ENCODE peak calls at places on chromosomes 6 and 20, in five cellular contexts. W is AG09319, I is HFFc6, F is heart left ventricle, X is ascending aorta. B is an unnamed sample.

GRCh38 chr6:12718025-12718424 is 1.5 kb downstream of the PHACTR1 start:
- DNase-seq in F (no peak), I (peak; percentile 5), X (no peak), W (no peak), B (no peak)

GRCh38 chr6:146719387-146719786 is 120.6 kb downstream of the ADGB start:
- DNase-seq in X (no peak), I (no peak), W (no peak), F (no peak), B (no peak)

GRCh38 chr6:21970560-21970959 is 326.3 kb downstream of the PRL start:
- DNase-seq in I (no peak), X (no peak), F (no peak), W (no peak), B (no peak)

GRCh38 chr6:168217880-168218537 is 101.6 kb downstream of the DACT2 start:
- DNase-seq in W (no peak), X (no peak), F (no peak), I (no peak), B (no peak)

GRCh38 chr6:6856538-6857523 is 250.9 kb upstream of the RREB1 start:
- DNase-seq in X (peak; percentile 28), I (no peak), W (no peak), F (peak; percentile 83), B (peak; percentile 59)

GRCh38 chr6:16286151-16286522 is 47.8 kb downstream of the GMPR start:
- DNase-seq in F (no peak), W (no peak), I (no peak), X (no peak), B (no peak)

GRCh38 chr6:36028887-36029324 is 1.3 kb downstream of the MAPK14 start:
- DNase-seq in W (no peak), X (peak; percentile 42), I (peak; percentile 66), F (peak; percentile 78), B (no peak)

GRCh38 chr6:27188206-27188884 is 59.2 kb upstream of the PRSS16 start:
- DNase-seq in I (peak; percentile 81), X (peak; percentile 19), W (peak; percentile 43), F (peak; percentile 37), B (no peak)

GRCh38 chr20:46899619-46900018 is 5.0 kb downstream of the EYA2 start:
- DNase-seq in I (no peak), X (no peak), F (peak; percentile 44), W (no peak), B (no peak)

GRCh38 chr6:21595951-21596378 is 2.4 kb downstream of the SOX4 start:
- DNase-seq in I (no peak), F (peak; percentile 37), W (no peak), X (no peak), B (no peak)

GRCh38 chr6:29887330-29887818 is 55.0 kb upstream of the HLA-A start:
- DNase-seq in W (no peak), X (no peak), F (peak; percentile 51), I (peak; percentile 8), B (no peak)

GRCh38 chr6:12182676-12183075 is 107.5 kb upstream of the EDN1 start:
- DNase-seq in X (no peak), I (peak; percentile 27), W (no peak), F (no peak), B (no peak)

GRCh38 chr20:50967621-50968020 is 9.0 kb downstream of the MOCS3 start:
- DNase-seq in X (no peak), F (no peak), W (no peak), I (no peak), B (no peak)

GRCh38 chr6:25893778-25894177 is 19.7 kb upstream of the SLC17A3 start:
- DNase-seq in F (no peak), W (no peak), X (no peak), I (no peak), B (no peak)

GRCh38 chr6:165961236-165961751 is 206.4 kb downstream of the TBXT start:
- DNase-seq in F (no peak), W (no peak), X (no peak), I (no peak), B (no peak)

GRCh38 chr6:139522471-139523220 is 148.2 kb upstream of the CITED2 start:
- DNase-seq in W (no peak), I (no peak), X (no peak), F (no peak), B (no peak)

GRCh38 chr6:89080281-89081128 is at the start of gene PNRC1:
- DNase-seq in X (peak; percentile 100), I (peak; percentile 99), W (peak; percentile 99), F (peak; percentile 100), B (peak; percentile 100)
- TF ChIP-seq CTCF in X (no peak), I (peak; percentile 16), W (no peak), F (no peak), B (no peak)

DNA sequence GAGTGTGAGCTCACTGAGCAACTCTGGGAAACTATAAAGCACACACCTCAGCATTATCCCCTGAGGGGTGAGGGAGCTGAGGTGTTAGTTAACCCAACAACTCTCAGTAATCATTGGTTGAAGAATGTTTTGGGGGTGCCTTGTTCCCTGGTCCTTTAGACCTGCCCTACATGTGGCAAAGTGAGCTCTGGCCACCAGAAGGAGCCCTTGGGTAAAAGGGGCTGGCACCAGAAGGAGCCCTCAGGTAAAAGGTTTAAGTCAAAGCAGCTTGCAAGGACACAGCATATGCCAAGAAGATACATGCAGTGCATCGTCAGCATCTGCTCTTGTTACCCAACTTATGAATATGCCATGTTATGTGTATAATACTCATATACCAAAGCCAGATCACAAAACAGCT is 1081.7 kb downstream of the KIF16B start:
- DNase-seq in X (no peak), I (no peak), F (no peak), W (no peak), B (no peak)
- TF ChIP-seq CTCF in X (no peak), I (peak; percentile 17), F (no peak), W (peak; percentile 13), B (peak; percentile 24)

GRCh38 chr20:10651227-10651990 is 22.4 kb downstream of the JAG1 start:
- DNase-seq in I (no peak), W (no peak), F (peak; percentile 47), X (no peak), B (no peak)
- TF ChIP-seq CTCF in I (no peak), W (no peak), F (no peak), X (no peak), B (no peak)

DNA sequence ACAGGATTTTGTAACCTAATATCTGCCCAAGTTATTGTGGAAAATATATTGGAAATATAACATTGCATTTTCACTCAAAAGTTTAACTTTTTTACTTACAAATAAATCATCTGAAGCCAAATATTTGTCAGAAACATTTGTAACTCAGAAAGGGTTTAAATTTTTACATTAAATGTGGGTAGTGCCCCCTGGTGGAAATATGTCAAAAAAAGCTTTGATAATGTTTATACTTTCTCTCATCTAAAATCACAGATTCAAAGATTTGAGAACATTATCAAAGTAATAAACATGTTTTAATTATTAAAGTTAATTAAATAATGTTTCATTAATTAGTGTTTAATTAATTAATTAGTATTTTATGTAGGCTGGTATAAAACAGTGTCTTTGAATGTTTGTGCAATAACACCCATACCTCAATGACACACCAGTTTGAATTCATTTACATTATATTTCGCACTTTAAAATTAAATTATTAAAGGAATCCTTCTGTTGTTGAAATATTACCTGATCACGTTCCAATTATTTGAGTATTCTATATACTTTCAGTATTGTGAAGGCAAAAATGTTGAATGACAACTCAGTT is 320.1 kb upstream of the FKBP1C start:
- DNase-seq in F (no peak), W (no peak), I (no peak), X (no peak), B (no peak)
- TF ChIP-seq CTCF in F (peak; percentile 38), W (peak; percentile 10), I (peak; percentile 77), X (no peak), B (peak; percentile 54)

B was measured in right lobe of liver.